ENCODE peak calls at places on chromosomes 7 and 10, in eight cellular contexts. P is H9, M is kidney, J is stomach, E is left ventricle myocardium inferior, U is A549, Z is thyroid gland, R is psoas muscle. D is an unnamed sample.

GRCh38 chr10:93790454-93790853 is 32.7 kb downstream of the LGI1 start:
- DNase-seq in P (no peak), M (no peak), J (no peak), E (no peak), U (no peak), Z (no peak), R (no peak), D (no peak)

GRCh38 chr10:79379512-79380124 is 32.3 kb downstream of the PPIF start:
- DNase-seq in P (peak; percentile 22), M (peak; percentile 79), J (peak; percentile 25), E (no peak), U (no peak), Z (peak; percentile 17), R (peak; percentile 77), D (peak; percentile 72)

GRCh38 chr7:128172963-128173362 is 68.1 kb upstream of the LEP start:
- DNase-seq in P (peak; percentile 11), M (no peak), J (no peak), E (no peak), U (no peak), Z (no peak), R (no peak), D (no peak)

GRCh38 chr7:87215051-87215450 is 4.5 kb downstream of the TMEM243 start:
- DNase-seq in P (no peak), M (no peak), J (no peak), E (no peak), U (no peak), Z (no peak), R (no peak), D (no peak)

GRCh38 chr10:114767101-114767588 is 54.4 kb upstream of the FHIP2A start:
- DNase-seq in P (no peak), M (no peak), J (no peak), E (no peak), U (no peak), Z (no peak), R (no peak), D (no peak)

GRCh38 chr10:62794306-62794705 is 10.2 kb upstream of the ADO start:
- DNase-seq in P (no peak), M (no peak), J (no peak), E (no peak), U (no peak), Z (peak; percentile 33), R (no peak), D (no peak)

GRCh38 chr10:510415-510881 is 179.0 kb downstream of the DIP2C start:
- DNase-seq in P (no peak), M (no peak), J (no peak), E (peak; percentile 42), U (no peak), Z (no peak), R (no peak), D (peak; percentile 60)

GRCh38 chr7:6641305-6642035 is 4.4 kb downstream of the ZNF316 start:
- DNase-seq in P (no peak), M (no peak), J (no peak), E (no peak), U (no peak), Z (no peak), R (no peak), D (no peak)

GRCh38 chr10:123797813-123798212 is 93.8 kb downstream of the CPXM2 start:
- DNase-seq in P (peak; percentile 67), M (no peak), J (no peak), E (no peak), U (no peak), Z (no peak), R (no peak), D (peak; percentile 22)

GRCh38 chr10:16975188-16975587 is 154.4 kb downstream of the CUBN start:
- DNase-seq in P (no peak), M (no peak), J (no peak), E (no peak), U (no peak), Z (no peak), R (no peak), D (no peak)

GRCh38 chr10:67306588-67307205 is 380.9 kb downstream of the LRRTM3 start:
- DNase-seq in P (no peak), M (no peak), J (no peak), E (no peak), U (peak; percentile 19), Z (no peak), R (no peak), D (no peak)

GRCh38 chr10:8726087-8726486 is 671.6 kb downstream of the GATA3 start:
- DNase-seq in P (no peak), M (no peak), J (no peak), E (no peak), U (peak; percentile 79), Z (no peak), R (no peak), D (no peak)

GRCh38 chr10:70267161-70267933 is 16.5 kb downstream of the NPFFR1 start:
- DNase-seq in P (peak; percentile 73), M (no peak), J (no peak), E (no peak), U (peak; percentile 54), Z (no peak), R (no peak), D (no peak)

DNA sequence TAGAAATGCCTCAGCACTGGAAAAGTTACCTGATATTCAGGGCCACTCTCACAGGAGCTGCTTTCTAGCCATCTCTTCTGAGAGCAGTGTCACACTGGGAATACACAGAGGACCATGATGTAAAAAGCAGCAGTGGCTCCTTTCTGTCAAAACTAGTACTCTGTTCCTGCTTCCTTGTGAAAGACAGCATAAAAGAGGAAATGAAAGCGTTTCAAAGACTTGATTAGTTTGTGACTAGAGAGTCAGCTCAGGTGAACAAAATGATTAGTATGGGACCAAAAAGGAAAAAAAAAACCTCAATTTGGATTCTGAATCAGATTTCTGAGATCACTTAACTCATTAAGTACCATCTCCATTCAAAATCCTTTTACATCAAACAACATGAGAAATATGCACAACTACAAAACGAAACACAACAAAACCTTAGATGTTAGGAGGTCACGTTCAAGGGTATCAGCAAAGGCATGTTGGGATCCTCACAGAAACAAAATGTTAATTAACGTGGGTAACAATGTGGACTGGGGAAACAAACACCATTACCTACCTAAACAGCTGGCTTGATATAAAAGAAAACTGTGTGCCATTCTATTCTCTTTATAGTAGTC is 103.7 kb downstream of the MACC1 start:
- DNase-seq in P (no peak), M (no peak), J (no peak), E (no peak), U (no peak), Z (no peak), R (no peak), D (no peak)
- H3K4me1 ChIP-seq in P (peaks cover 13% of the 10 kb centered on the region), M (no peaks in the 10 kb centered on the region), J (peaks cover 6% of the 10 kb centered on the region), E (no peaks in the 10 kb centered on the region), U (no peaks in the 10 kb centered on the region), Z (no peaks in the 10 kb centered on the region), R (no peaks in the 10 kb centered on the region), D (no peaks in the 10 kb centered on the region)

GRCh38 chr10:58637372-58637771 is 124.7 kb downstream of the BICC1 start:
- DNase-seq in P (no peak), M (no peak), J (no peak), E (no peak), U (peak; percentile 71), Z (no peak), R (no peak), D (no peak)

GRCh38 chr10:58627392-58627791 is 114.7 kb downstream of the BICC1 start:
- DNase-seq in P (no peak), M (no peak), J (no peak), E (no peak), U (no peak), Z (no peak), R (no peak), D (no peak)

GRCh38 chr10:58632211-58632610 is 119.5 kb downstream of the BICC1 start:
- DNase-seq in P (no peak), M (no peak), J (no peak), E (no peak), U (no peak), Z (no peak), R (no peak), D (no peak)

GRCh38 chr10:58631715-58632114 is 119.0 kb downstream of the BICC1 start:
- DNase-seq in P (no peak), M (no peak), J (no peak), E (no peak), U (peak; percentile 24), Z (no peak), R (no peak), D (no peak)
- TF ChIP-seq CTCF in P (no peak), M (no peak), J (no peak), E (no peak), U (peak; percentile 10), Z (no peak), R (no peak), D (no peak)

GRCh38 chr7:30470783-30471182 is 7.8 kb downstream of the NOD1 start:
- DNase-seq in P (no peak), M (no peak), J (no peak), E (no peak), U (peak; percentile 28), Z (peak; percentile 86), R (no peak), D (peak; percentile 77)

GRCh38 chr7:30471205-30471604 is 7.4 kb downstream of the NOD1 start:
- DNase-seq in P (no peak), M (no peak), J (no peak), E (no peak), U (no peak), Z (peak; percentile 63), R (no peak), D (no peak)

GRCh38 chr7:30473393-30473775 is 5.2 kb downstream of the NOD1 start:
- DNase-seq in P (no peak), M (no peak), J (no peak), E (no peak), U (no peak), Z (no peak), R (no peak), D (no peak)

GRCh38 chr7:30472771-30473392 is 5.7 kb downstream of the NOD1 start:
- DNase-seq in P (no peak), M (no peak), J (no peak), E (no peak), U (no peak), Z (no peak), R (no peak), D (peak; percentile 54)

DNA sequence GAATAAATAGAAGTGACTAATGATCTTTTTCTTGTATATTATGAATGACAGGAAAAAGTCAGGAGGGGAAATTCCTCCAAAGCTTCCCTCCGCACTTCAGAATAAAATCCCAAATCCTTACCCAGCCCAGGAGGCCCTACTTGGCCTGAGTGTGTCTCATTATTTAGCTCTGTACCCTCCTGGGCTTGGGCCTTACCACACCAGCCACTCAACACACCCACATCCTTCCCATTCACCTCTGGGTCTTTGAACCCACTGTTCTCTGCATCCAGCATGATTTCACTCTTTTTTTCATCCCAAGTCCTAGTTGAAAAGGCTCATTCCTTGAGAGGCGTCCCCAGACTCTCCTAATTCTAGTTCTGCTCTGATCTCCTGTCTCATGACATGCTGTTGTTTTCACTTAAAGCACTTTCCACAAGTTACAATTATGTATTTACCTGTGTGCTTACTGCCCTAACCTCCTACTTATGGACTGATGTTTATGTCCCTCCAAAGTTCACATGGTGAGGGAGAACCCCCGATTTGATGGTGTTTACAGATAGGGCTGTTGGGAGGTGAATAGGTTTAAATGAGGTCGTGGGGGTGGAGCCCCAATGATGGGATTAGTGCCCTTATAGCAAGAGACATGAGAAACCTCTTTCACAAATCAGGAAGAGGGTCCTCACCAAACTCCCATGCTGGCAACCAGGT is 6.4 kb downstream of the NOD1 start:
- DNase-seq in P (no peak), M (no peak), J (no peak), E (no peak), U (no peak), Z (no peak), R (no peak), D (no peak)
- H3K4me1 ChIP-seq in P (peaks cover 5% of the 10 kb centered on the region), M (peaks cover 18% of the 10 kb centered on the region), J (peaks cover 100% of the 10 kb centered on the region), E (peaks cover 100% of the 10 kb centered on the region), U (peaks cover 59% of the 10 kb centered on the region), Z (peaks cover 98% of the 10 kb centered on the region), R (peaks cover 43% of the 10 kb centered on the region), D (peaks cover 62% of the 10 kb centered on the region)

GRCh38 chr7:46186131-46186530 is 265.1 kb upstream of the IGFBP3 start:
- DNase-seq in P (no peak), M (no peak), J (no peak), E (no peak), U (no peak), Z (no peak), R (no peak), D (no peak)
- TF ChIP-seq CTCF in P (no peak), M (no peak), J (no peak), E (no peak), U (no peak), Z (no peak), R (no peak), D (no peak)

D was measured in ascending aorta.